ENCODE peak calls at places on chromosome 7, in eight cellular contexts. I, F, L, Z, V, E, Q and W are unnamed samples.

GRCh38 chr7:158239290-158239981 is 348.2 kb downstream of the PTPRN2 start:
- DNase-seq in I (peak; percentile 64), F (peak; percentile 55), L (no peak), Z (no peak), V (no peak), E (no peak), Q (no peak), W (no peak)

GRCh38 chr7:84700563-84701370 is 486.1 kb downstream of the SEMA3D start:
- DNase-seq in I (no peak), F (no peak), L (no peak), Z (no peak), V (no peak), E (no peak), Q (peak; percentile 4), W (no peak)

GRCh38 chr7:21071570-21071969 is 284.9 kb upstream of the SP8 start:
- DNase-seq in I (no peak), F (no peak), L (no peak), Z (no peak), V (no peak), E (no peak), Q (no peak), W (no peak)

GRCh38 chr7:32910195-32910594 is 18.6 kb upstream of the KBTBD2 start:
- DNase-seq in I (no peak), F (no peak), L (no peak), Z (no peak), V (no peak), E (no peak), Q (no peak), W (no peak)

GRCh38 chr7:17325364-17325763 is 26.9 kb downstream of the AHR start:
- DNase-seq in I (no peak), F (no peak), L (no peak), Z (no peak), V (no peak), E (no peak), Q (peak; percentile 29), W (no peak)

GRCh38 chr7:103781409-103781808 is 208.0 kb downstream of the RELN start:
- DNase-seq in I (no peak), F (no peak), L (no peak), Z (no peak), V (no peak), E (no peak), Q (no peak), W (no peak)

GRCh38 chr7:140655511-140656408 is 15.1 kb upstream of the DENND2A start:
- DNase-seq in I (no peak), F (no peak), L (no peak), Z (no peak), V (peak; percentile 44), E (no peak), Q (no peak), W (no peak)

GRCh38 chr7:39017369-39017768 is 39.7 kb downstream of the POU6F2 start:
- DNase-seq in I (no peak), F (no peak), L (no peak), Z (no peak), V (no peak), E (no peak), Q (peak; percentile 1), W (no peak)

GRCh38 chr7:117110480-117111315 is 157.4 kb downstream of the ST7 start:
- DNase-seq in I (no peak), F (no peak), L (no peak), Z (no peak), V (no peak), E (no peak), Q (no peak), W (no peak)

GRCh38 chr7:2894118-2894940 is 50.2 kb upstream of the GNA12 start:
- DNase-seq in I (no peak), F (no peak), L (no peak), Z (no peak), V (no peak), E (no peak), Q (no peak), W (no peak)

GRCh38 chr7:23696916-23697441 is 13.0 kb upstream of the STK31 start:
- DNase-seq in I (peak; percentile 5), F (peak; percentile 14), L (peak; percentile 40), Z (no peak), V (peak; percentile 71), E (peak; percentile 49), Q (peak; percentile 67), W (no peak)

GRCh38 chr7:132666076-132666775 is 90.0 kb upstream of the PLXNA4 start:
- DNase-seq in I (no peak), F (no peak), L (no peak), Z (no peak), V (no peak), E (no peak), Q (peak; percentile 4), W (no peak)

GRCh38 chr7:94883676-94884075 is 23.7 kb upstream of the PPP1R9A start:
- DNase-seq in I (no peak), F (no peak), L (no peak), Z (no peak), V (no peak), E (no peak), Q (no peak), W (no peak)

GRCh38 chr7:96700516-96700915 is 9.1 kb downstream of the SEM1 start:
- DNase-seq in I (no peak), F (no peak), L (no peak), Z (no peak), V (no peak), E (no peak), Q (no peak), W (no peak)

GRCh38 chr7:114527589-114527988 is 113.0 kb downstream of the FOXP2 start:
- DNase-seq in I (no peak), F (no peak), L (no peak), Z (no peak), V (no peak), E (no peak), Q (no peak), W (no peak)

GRCh38 chr7:142894112-142894835 is 8.7 kb upstream of the TRPV6 start:
- DNase-seq in I (no peak), F (no peak), L (no peak), Z (no peak), V (no peak), E (no peak), Q (no peak), W (no peak)

GRCh38 chr7:234712-235553 is 42.6 kb downstream of the FAM20C start:
- DNase-seq in I (no peak), F (peak; percentile 55), L (peak; percentile 72), Z (peak; percentile 8), V (peak; percentile 89), E (peak; percentile 47), Q (peak; percentile 86), W (peak; percentile 79)

GRCh38 chr7:36575832-36576231 is 148.5 kb downstream of the AOAH start:
- DNase-seq in I (no peak), F (no peak), L (no peak), Z (no peak), V (no peak), E (no peak), Q (no peak), W (no peak)

GRCh38 chr7:77247206-77247850 is 47.7 kb upstream of the FGL2 start:
- DNase-seq in I (peak; percentile 77), F (peak; percentile 43), L (peak; percentile 57), Z (no peak), V (no peak), E (peak; percentile 61), Q (peak; percentile 64), W (no peak)

GRCh38 chr7:70855373-70855772 is 276.6 kb upstream of the GALNT17 start:
- DNase-seq in I (no peak), F (no peak), L (no peak), Z (no peak), V (no peak), E (no peak), Q (no peak), W (no peak)

GRCh38 chr7:100435401-100436304 is 644 bp downstream of the PPP1R35 start:
- DNase-seq in I (peak; percentile 23), F (peak; percentile 38), L (peak; percentile 53), Z (no peak), V (peak; percentile 75), E (peak; percentile 42), Q (peak; percentile 37), W (no peak)

GRCh38 chr7:75565129-75565528 is 73.0 kb downstream of the SPDYE5 start:
- DNase-seq in I (no peak), F (peak; percentile 71), L (peak; percentile 87), Z (peak; percentile 68), V (no peak), E (no peak), Q (peak; percentile 97), W (peak; percentile 62)

GRCh38 chr7:157610671-157611295 is 274.0 kb downstream of the DNAJB6 start:
- DNase-seq in I (no peak), F (no peak), L (no peak), Z (no peak), V (no peak), E (no peak), Q (no peak), W (no peak)

GRCh38 chr7:46786221-46786951 is 795.5 kb downstream of the TNS3 start:
- DNase-seq in I (no peak), F (no peak), L (peak; percentile 56), Z (peak; percentile 97), V (no peak), E (no peak), Q (peak; percentile 84), W (no peak)

GRCh38 chr7:123748734-123749536 is at the start of gene WASL:
- DNase-seq in I (peak; percentile 88), F (peak; percentile 93), L (peak; percentile 87), Z (peak; percentile 41), V (peak; percentile 96), E (peak; percentile 95), Q (peak; percentile 87), W (peak; percentile 91)

GRCh38 chr7:105118612-105119600 is 104.9 kb downstream of the KMT2E start:
- DNase-seq in I (no peak), F (no peak), L (no peak), Z (no peak), V (no peak), E (no peak), Q (no peak), W (no peak)

GRCh38 chr7:100804681-100805431 is 22.5 kb downstream of the EPHB4 start:
- DNase-seq in I (no peak), F (no peak), L (no peak), Z (no peak), V (no peak), E (no peak), Q (peak; percentile 44), W (no peak)

GRCh38 chr7:142806021-142806353 is 35.2 kb downstream of the PRSS2 start:
- DNase-seq in I (no peak), F (no peak), L (no peak), Z (no peak), V (no peak), E (no peak), Q (no peak), W (no peak)

GRCh38 chr7:100400656-100401055 is 27.4 kb downstream of the PILRA start:
- DNase-seq in I (no peak), F (no peak), L (no peak), Z (no peak), V (no peak), E (no peak), Q (peak; percentile 26), W (no peak)

GRCh38 chr7:95906871-95907270 is 134.5 kb downstream of the DYNC1I1 start:
- DNase-seq in I (peak; percentile 10), F (no peak), L (no peak), Z (no peak), V (no peak), E (no peak), Q (no peak), W (no peak)

GRCh38 chr7:2621061-2621828 is 10.5 kb upstream of the TTYH3 start:
- DNase-seq in I (no peak), F (peak; percentile 75), L (no peak), Z (no peak), V (peak; percentile 86), E (peak; percentile 74), Q (peak; percentile 81), W (no peak)

GRCh38 chr7:14184292-14184864 is 194.9 kb upstream of the ETV1 start:
- DNase-seq in I (no peak), F (no peak), L (no peak), Z (no peak), V (no peak), E (no peak), Q (no peak), W (no peak)

GRCh38 chr7:47492720-47493119 is 89.2 kb downstream of the TNS3 start:
- DNase-seq in I (no peak), F (no peak), L (no peak), Z (no peak), V (no peak), E (no peak), Q (no peak), W (no peak)

GRCh38 chr7:53002389-53002788 is 33.0 kb upstream of the POM121L12 start:
- DNase-seq in I (no peak), F (no peak), L (no peak), Z (no peak), V (no peak), E (no peak), Q (no peak), W (no peak)